ENCODE peak calls at places on chromosomes 3 and 15, in seven cellular contexts. G is dorsolateral prefrontal cortex, W is fibroblast of lung, B is spleen, F is breast epithelium, Y is esophagus squamous epithelium, L is cardiac muscle cell. R is an unnamed sample.

GRCh38 chr3:197253243-197253947 is 45.0 kb downstream of the DLG1 start:
- DNase-seq in G (no peak), W (no peak), B (no peak), F (no peak), Y (no peak), L (no peak), R (no peak)

GRCh38 chr3:107710851-107711250 is 188.1 kb downstream of the BBX start:
- DNase-seq in G (no peak), W (peak; percentile 65), B (no peak), F (peak; percentile 34), Y (no peak), L (peak; percentile 34), R (peak; percentile 11)

GRCh38 chr3:195183071-195183776 is 87.7 kb downstream of the XXYLT1 start:
- DNase-seq in G (no peak), W (peak; percentile 43), B (no peak), F (no peak), Y (no peak), L (no peak), R (no peak)

GRCh38 chr15:59691194-59691805 is 2.2 kb upstream of the BNIP2 start:
- DNase-seq in G (no peak), W (peak; percentile 29), B (no peak), F (no peak), Y (no peak), L (peak; percentile 71), R (peak; percentile 20)

GRCh38 chr15:92429378-92430066 is 35.8 kb downstream of the ST8SIA2 start:
- DNase-seq in G (no peak), W (peak; percentile 86), B (no peak), F (no peak), Y (no peak), L (peak; percentile 47), R (peak; percentile 11)

GRCh38 chr3:128376516-128376915 is 90.2 kb downstream of the DNAJB8 start:
- DNase-seq in G (no peak), W (no peak), B (no peak), F (no peak), Y (no peak), L (no peak), R (no peak)

GRCh38 chr3:88412346-88412745 is 262.6 kb downstream of the C3orf38 start:
- DNase-seq in G (no peak), W (peak; percentile 30), B (no peak), F (no peak), Y (no peak), L (peak; percentile 10), R (no peak)

GRCh38 chr3:170632780-170633179 is 46.9 kb upstream of the SLC7A14 start:
- DNase-seq in G (no peak), W (peak; percentile 54), B (no peak), F (no peak), Y (no peak), L (no peak), R (peak; percentile 65)

GRCh38 chr15:33639968-33640367 is 328.3 kb upstream of the CHRM5 start:
- DNase-seq in G (no peak), W (no peak), B (no peak), F (no peak), Y (no peak), L (no peak), R (no peak)

GRCh38 chr3:58683001-58683845 is 16.6 kb upstream of the FAM3D start:
- DNase-seq in G (no peak), W (peak; percentile 90), B (no peak), F (no peak), Y (no peak), L (no peak), R (peak; percentile 42)

GRCh38 chr3:109685084-109686079 is 348.0 kb upstream of the DPPA4 start:
- DNase-seq in G (peak; percentile 60), W (peak; percentile 100), B (no peak), F (peak; percentile 46), Y (no peak), L (peak; percentile 99), R (peak; percentile 96)

GRCh38 chr15:101386967-101387366 is 91.9 kb upstream of the SNRPA1 start:
- DNase-seq in G (no peak), W (no peak), B (peak; percentile 55), F (no peak), Y (no peak), L (no peak), R (no peak)

GRCh38 chr3:51830986-51831385 is 30.4 kb upstream of the IQCF2 start:
- DNase-seq in G (no peak), W (no peak), B (no peak), F (no peak), Y (no peak), L (no peak), R (no peak)

GRCh38 chr15:50854594-50855490 is 53.6 kb upstream of the AP4E1 start:
- DNase-seq in G (no peak), W (no peak), B (no peak), F (peak; percentile 38), Y (no peak), L (no peak), R (peak; percentile 54)

GRCh38 chr3:50213383-50213782 is 8.3 kb downstream of the SLC38A3 start:
- DNase-seq in G (peak; percentile 87), W (no peak), B (no peak), F (no peak), Y (no peak), L (no peak), R (no peak)

GRCh38 chr3:67737911-67738865 is 83.8 kb upstream of the SUCLG2 start:
- DNase-seq in G (no peak), W (no peak), B (no peak), F (no peak), Y (no peak), L (no peak), R (no peak)

GRCh38 chr3:183698760-183699159 is 1.2 kb downstream of the YEATS2 start:
- DNase-seq in G (no peak), W (peak; percentile 43), B (no peak), F (no peak), Y (no peak), L (peak; percentile 47), R (peak; percentile 16)

GRCh38 chr15:58260911-58261267 is 122.7 kb downstream of the AQP9 start:
- DNase-seq in G (no peak), W (peak; percentile 8), B (no peak), F (peak; percentile 77), Y (no peak), L (peak; percentile 11), R (no peak)

GRCh38 chr3:129046037-129046731 is 14.4 kb upstream of the GP9 start:
- DNase-seq in G (peak; percentile 41), W (no peak), B (peak; percentile 74), F (no peak), Y (no peak), L (no peak), R (no peak)

GRCh38 chr15:41983621-41984571 is 11.5 kb upstream of the EHD4 start:
- DNase-seq in G (no peak), W (no peak), B (peak; percentile 33), F (no peak), Y (no peak), L (no peak), R (no peak)

GRCh38 chr3:15319575-15319974 is 12.8 kb downstream of the SH3BP5 start:
- DNase-seq in G (no peak), W (peak; percentile 92), B (no peak), F (no peak), Y (no peak), L (peak; percentile 61), R (peak; percentile 65)

GRCh38 chr3:43105224-43105596 is 669 bp downstream of the POMGNT2 start:
- DNase-seq in G (no peak), W (no peak), B (peak; percentile 84), F (no peak), Y (no peak), L (no peak), R (no peak)

GRCh38 chr3:43104786-43105185 is 1.1 kb downstream of the POMGNT2 start:
- DNase-seq in G (no peak), W (no peak), B (no peak), F (no peak), Y (no peak), L (no peak), R (peak; percentile 19)

GRCh38 chr3:43105597-43106292 is at the start of gene POMGNT2:
- DNase-seq in G (peak; percentile 87), W (peak; percentile 66), B (peak; percentile 97), F (peak; percentile 83), Y (peak; percentile 17), L (peak; percentile 86), R (peak; percentile 95)

GRCh38 chr3:43104039-43104438 is 1.8 kb downstream of the POMGNT2 start:
- DNase-seq in G (no peak), W (no peak), B (no peak), F (no peak), Y (no peak), L (no peak), R (no peak)

GRCh38 chr3:43106293-43106628 is 382 bp upstream of the POMGNT2 start:
- DNase-seq in G (no peak), W (no peak), B (no peak), F (no peak), Y (no peak), L (no peak), R (no peak)
- H3K4me3 ChIP-seq in G (peak overlapping the region; percentile 92), W (peak overlapping the region; percentile 71), B (peak overlapping the region; percentile 74), F (peak overlapping the region; percentile 86), Y (peak overlapping the region; percentile 77), L (peak overlapping the region; percentile 85), R (peak overlapping the region; percentile 45)

GRCh38 chr3:18224406-18224805 is 200.7 kb downstream of the SATB1 start:
- DNase-seq in G (no peak), W (no peak), B (no peak), F (no peak), Y (no peak), L (no peak), R (no peak)

GRCh38 chr3:18225709-18226108 is 199.4 kb downstream of the SATB1 start:
- DNase-seq in G (no peak), W (no peak), B (no peak), F (no peak), Y (no peak), L (no peak), R (no peak)

GRCh38 chr3:18223591-18224338 is 201.4 kb downstream of the SATB1 start:
- DNase-seq in G (no peak), W (no peak), B (peak; percentile 74), F (no peak), Y (no peak), L (no peak), R (no peak)

GRCh38 chr3:18217512-18218174 is 207.5 kb downstream of the SATB1 start:
- DNase-seq in G (no peak), W (no peak), B (no peak), F (no peak), Y (no peak), L (no peak), R (no peak)

GRCh38 chr3:18222686-18223085 is 202.5 kb downstream of the SATB1 start:
- DNase-seq in G (no peak), W (no peak), B (no peak), F (no peak), Y (no peak), L (no peak), R (no peak)
- H3K4me3 ChIP-seq in G (no peak overlapping the region), W (no peak overlapping the region), B (no peak overlapping the region), F (no peak overlapping the region), Y (no peak overlapping the region), L (no peak overlapping the region), R (no peak overlapping the region)

GRCh38 chr15:38074029-38074428 is 139.6 kb downstream of the TMCO5A start:
- DNase-seq in G (no peak), W (peak; percentile 46), B (no peak), F (no peak), Y (no peak), L (peak; percentile 41), R (peak; percentile 52)
- H3K4me3 ChIP-seq in G (peak overlapping the region; percentile 72), W (no peak overlapping the region), B (no peak overlapping the region), F (no peak overlapping the region), Y (no peak overlapping the region), L (no peak overlapping the region), R (no peak overlapping the region)

GRCh38 chr3:156628095-156628690 is 46.2 kb upstream of the TIPARP start:
- DNase-seq in G (no peak), W (peak; percentile 52), B (no peak), F (no peak), Y (no peak), L (peak; percentile 32), R (no peak)
- H3K4me3 ChIP-seq in G (no peak overlapping the region), W (no peak overlapping the region), B (no peak overlapping the region), F (no peak overlapping the region), Y (no peak overlapping the region), L (no peak overlapping the region), R (no peak overlapping the region)